ENCODE peak calls at places on chromosomes 16 and 17, in four cellular contexts. F, D, S and L are unnamed samples.

GRCh38 chr17:13984956-13985355 is 84.3 kb upstream of the COX10 start:
- DNase-seq in F (no peak), D (no peak), S (no peak), L (no peak)

GRCh38 chr17:80339118-80339517 is 75.8 kb upstream of the ENDOV start:
- DNase-seq in F (no peak), D (no peak), S (peak; percentile 53), L (no peak)

GRCh38 chr16:31833047-31833446 is 40.6 kb upstream of the ZNF267 start:
- DNase-seq in F (no peak), D (no peak), S (no peak), L (no peak)

GRCh38 chr17:76537578-76538280 is at the start of gene CYGB:
- DNase-seq in F (no peak), D (peak; percentile 69), S (no peak), L (no peak)

GRCh38 chr17:79843917-79844815 is 4.9 kb upstream of the CBX4 start:
- DNase-seq in F (no peak), D (peak; percentile 78), S (peak; percentile 53), L (peak; percentile 56)

GRCh38 chr17:55448681-55449080 is 27.0 kb upstream of the MMD start:
- DNase-seq in F (no peak), D (no peak), S (no peak), L (peak; percentile 63)

GRCh38 chr16:31484491-31485171 is 1.7 kb downstream of the SLC5A2 start:
- DNase-seq in F (no peak), D (peak; percentile 65), S (peak; percentile 72), L (no peak)

GRCh38 chr16:86834451-86835035 is 256.2 kb downstream of the FOXL1 start:
- DNase-seq in F (no peak), D (peak; percentile 66), S (no peak), L (peak; percentile 81)

GRCh38 chr17:29622337-29623282 is at the start of gene CORO6:
- DNase-seq in F (no peak), D (peak; percentile 85), S (peak; percentile 68), L (peak; percentile 32)

GRCh38 chr17:78184311-78184710 is 2.5 kb downstream of the TK1 start:
- DNase-seq in F (no peak), D (no peak), S (no peak), L (no peak)

GRCh38 chr16:89505204-89506112 is 2.7 kb upstream of the SPG7 start:
- DNase-seq in F (no peak), D (no peak), S (peak; percentile 98), L (peak; percentile 78)

GRCh38 chr17:59545942-59546341 is 19.5 kb upstream of the DHX40 start:
- DNase-seq in F (no peak), D (no peak), S (no peak), L (no peak)

GRCh38 chr17:4946312-4946976 is 1.9 kb downstream of the PFN1 start:
- DNase-seq in F (no peak), D (no peak), S (no peak), L (no peak)

GRCh38 chr17:4945176-4945943 is 3.0 kb downstream of the PFN1 start:
- DNase-seq in F (peak; percentile 55), D (peak; percentile 53), S (peak; percentile 88), L (peak; percentile 86)

GRCh38 chr17:4947010-4947410 is 1.3 kb downstream of the PFN1 start:
- DNase-seq in F (no peak), D (no peak), S (no peak), L (no peak)

GRCh38 chr17:4944554-4945175 is 3.7 kb downstream of the PFN1 start:
- DNase-seq in F (no peak), D (peak; percentile 23), S (no peak), L (no peak)

GRCh38 chr17:4945944-4946280 is 2.4 kb downstream of the PFN1 start:
- DNase-seq in F (no peak), D (no peak), S (no peak), L (no peak)
- H3K4me3 ChIP-seq in F (peak overlapping the region; percentile 92), D (peak overlapping the region; percentile 96), S (peak overlapping the region; percentile 89), L (peak overlapping the region; percentile 96)

GRCh38 chr17:16962804-16963203 is 9.1 kb downstream of the TNFRSF13B start:
- DNase-seq in F (no peak), D (peak; percentile 21), S (no peak), L (no peak)
- TF ChIP-seq CTCF in F (peak; percentile 7), D (no peak), S (no peak), L (no peak)

GRCh38 chr17:73612074-73612473 is 32.2 kb downstream of the SDK2 start:
- DNase-seq in F (no peak), D (no peak), S (no peak), L (no peak)
- H3K4me3 ChIP-seq in F (no peak overlapping the region), D (no peak overlapping the region), S (no peak overlapping the region), L (no peak overlapping the region)

GRCh38 chr17:58541249-58541648 is 26.8 kb upstream of the MTMR4 start:
- DNase-seq in F (no peak), D (peak; percentile 76), S (no peak), L (no peak)
- TF ChIP-seq CTCF in F (peak; percentile 30), D (peak; percentile 75), S (no peak), L (peak; percentile 39)

DNA sequence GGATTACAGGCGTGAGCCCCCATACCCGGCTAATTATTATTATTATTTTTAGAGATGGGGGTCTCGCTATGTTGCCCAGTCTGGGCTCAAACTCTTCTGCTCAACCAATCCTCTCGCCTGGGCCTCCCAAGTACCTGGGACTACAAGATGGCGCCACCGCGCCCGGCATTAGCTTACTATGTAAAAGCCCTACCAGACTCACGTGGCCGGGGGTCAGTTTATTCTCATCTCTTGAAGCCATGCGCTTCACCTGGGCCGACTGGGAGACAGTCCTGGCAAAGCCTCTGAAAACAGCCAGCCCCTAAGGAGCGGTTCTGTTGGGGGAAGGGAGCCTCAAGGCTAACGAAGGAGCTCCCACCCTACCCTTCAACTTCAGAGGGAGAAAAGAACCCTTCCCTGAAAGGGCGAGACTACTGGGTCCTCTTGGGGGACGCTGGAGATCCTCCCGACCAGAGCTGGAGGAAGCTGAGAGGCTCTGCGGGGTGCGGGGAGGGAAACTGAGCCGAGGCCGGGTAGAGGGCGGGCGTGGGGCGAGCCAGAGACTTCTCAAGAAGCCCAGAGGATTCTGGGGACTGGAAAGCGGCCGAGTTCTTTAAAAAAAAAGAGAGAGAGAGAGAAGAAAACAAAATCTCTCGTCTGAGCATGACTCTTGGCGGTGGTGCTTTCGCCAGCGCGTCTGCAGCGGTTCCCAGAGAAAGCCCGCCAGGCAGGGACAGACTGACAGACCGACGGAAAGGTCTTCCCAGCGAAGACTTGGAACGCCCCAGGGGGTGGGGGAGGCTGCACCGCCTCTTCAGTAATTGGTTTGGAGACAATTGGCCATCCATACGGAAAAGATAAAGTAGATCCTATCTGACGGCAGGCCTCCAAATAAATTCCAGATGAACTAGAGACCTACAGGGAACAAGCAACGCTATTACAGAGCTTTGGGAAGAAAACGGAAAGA is 5.6 kb upstream of the TUBG2 start:
- DNase-seq in F (peak; percentile 63), D (peak; percentile 76), S (peak; percentile 54), L (peak; percentile 73)
- H3K4me3 ChIP-seq in F (peak overlapping the region; percentile 10), D (peak overlapping the region; percentile 68), S (peak overlapping the region; percentile 15), L (peak overlapping the region; percentile 27)

GRCh38 chr17:19619705-19620325 is 28.7 kb upstream of the ALDH3A2 start:
- DNase-seq in F (no peak), D (peak; percentile 15), S (no peak), L (no peak)

GRCh38 chr17:19610879-19611278 is 37.7 kb upstream of the ALDH3A2 start:
- DNase-seq in F (no peak), D (no peak), S (no peak), L (no peak)

GRCh38 chr17:19618015-19618414 is 30.5 kb upstream of the ALDH3A2 start:
- DNase-seq in F (no peak), D (no peak), S (no peak), L (no peak)

GRCh38 chr17:19613979-19614378 is 34.6 kb upstream of the ALDH3A2 start:
- DNase-seq in F (no peak), D (peak; percentile 17), S (no peak), L (no peak)

GRCh38 chr17:19614900-19615299 is 33.7 kb upstream of the ALDH3A2 start:
- DNase-seq in F (no peak), D (peak; percentile 41), S (no peak), L (no peak)
- TF ChIP-seq CTCF in F (no peak), D (peak; percentile 55), S (no peak), L (no peak)

DNA sequence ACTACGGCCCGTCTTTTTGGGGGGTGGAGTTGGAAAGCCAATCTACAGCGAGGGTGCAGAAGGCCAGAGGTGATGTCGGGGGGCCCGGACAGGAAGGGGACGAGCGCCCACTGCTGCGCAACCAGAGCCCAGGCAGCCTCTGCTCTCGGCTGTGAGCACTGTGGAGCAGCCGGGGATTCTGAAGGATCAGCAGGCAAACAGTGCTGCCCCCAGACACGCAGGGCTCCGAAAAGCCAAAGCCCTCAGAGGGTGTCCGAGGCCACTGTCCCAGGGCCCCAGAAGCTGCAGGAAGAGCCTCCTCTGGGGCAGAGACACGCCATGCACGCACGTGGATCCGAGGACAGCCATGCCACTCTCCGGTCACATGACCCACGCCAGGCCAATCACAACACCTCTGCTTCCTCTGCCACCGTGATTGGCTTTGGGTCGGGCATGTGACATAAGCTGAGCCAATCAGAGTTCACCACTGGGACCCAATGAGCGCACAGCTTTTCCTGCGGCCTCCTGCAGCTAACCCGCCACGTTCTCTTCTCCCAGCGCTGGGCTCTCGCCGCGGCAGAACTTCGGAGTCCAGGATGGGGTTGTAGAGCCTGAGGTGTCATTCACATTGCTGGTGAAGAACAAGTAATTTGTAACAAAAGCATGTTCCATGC is 40.7 kb downstream of the ACTG1 start:
- DNase-seq in F (peak; percentile 76), D (peak; percentile 72), S (peak; percentile 63), L (peak; percentile 74)
- H3K4me3 ChIP-seq in F (peak overlapping the region; percentile 22), D (no peak overlapping the region), S (no peak overlapping the region), L (no peak overlapping the region)